ENCODE peak calls at places on chromosomes 5 and 9, in ten cellular contexts. G is OCI-LY7; W is thoracic aorta; F is sigmoid colon; Z is astrocyte; O is CD8-positive, alpha-beta T cell; D is psoas muscle; A is lower lobe of right lung; S is colonic mucosa; Y is heart right ventricle. R is an unnamed sample. For H3K4me1 and H3K9me3, the result is how much of the 10 kb centered on the place peaks cover.

GRCh38 chr9:128091144-128091543 is 23.1 kb downstream of the SLC25A25 start:
- DNase-seq in Y (peak), D (peak), G (no peak), O (no peak), A (peak), W (no peak), S (no peak), F (peak), Z (peak), R (peak)

GRCh38 chr9:120436937-120437592 is 142.9 kb downstream of the CDK5RAP2 start:
- DNase-seq in G (no peak), O (no peak), A (peak), W (peak), F (peak), Z (no peak), D (peak), S (no peak), Y (peak), R (peak)

GRCh38 chr9:120324996-120325642 is 254.8 kb downstream of the CDK5RAP2 start:
- DNase-seq in G (peak), O (no peak), D (no peak), S (no peak), Z (no peak), Y (no peak), F (no peak), A (no peak), W (no peak), R (no peak)

GRCh38 chr9:84875193-84875592 is 205.7 kb downstream of the NTRK2 start:
- DNase-seq in Z (no peak), S (no peak), O (no peak), Y (no peak), A (no peak), F (no peak), D (no peak), G (no peak), W (no peak), R (peak)

GRCh38 chr5:159555084-159555483 is 224.8 kb upstream of the IL12B start:
- DNase-seq in S (no peak), Z (no peak), Y (no peak), D (no peak), F (no peak), A (no peak), W (no peak), G (no peak), O (no peak), R (no peak)

GRCh38 chr9:133706651-133707050 is 31.5 kb downstream of the SARDH start:
- DNase-seq in G (no peak), O (no peak), D (peak), S (no peak), W (no peak), A (no peak), F (peak), Z (no peak), Y (no peak), R (no peak)

GRCh38 chr5:116923344-116923743 is 348.7 kb upstream of the SEMA6A start:
- DNase-seq in F (no peak), Z (no peak), O (no peak), G (no peak), W (no peak), Y (no peak), S (no peak), A (no peak), D (no peak), R (no peak)

GRCh38 chr5:114243281-114243982 is 118.4 kb upstream of the KCNN2 start:
- DNase-seq in Y (no peak), D (no peak), F (no peak), W (no peak), A (no peak), G (no peak), Z (peak), S (no peak), O (no peak), R (no peak)

GRCh38 chr9:133535285-133535877 is 877 bp downstream of the ADAMTSL2 start:
- DNase-seq in A (no peak), O (no peak), W (no peak), D (no peak), F (no peak), S (no peak), G (no peak), Z (no peak), Y (no peak), R (no peak)

GRCh38 chr5:1983919-1984695 is 101.4 kb upstream of the IRX4 start:
- DNase-seq in Y (no peak), S (no peak), F (no peak), A (no peak), D (no peak), Z (no peak), G (no peak), W (no peak), O (no peak), R (no peak)

GRCh38 chr5:52981507-52981906 is 7.6 kb upstream of the ITGA2 start:
- DNase-seq in Z (no peak), D (no peak), S (no peak), O (no peak), F (no peak), W (no peak), A (no peak), G (no peak), Y (no peak), R (no peak)

GRCh38 chr9:69175488-69175872 is 1.4 kb downstream of the TJP2 start:
- DNase-seq in O (no peak), W (no peak), D (no peak), F (no peak), S (no peak), Z (peak), A (no peak), Y (no peak), G (no peak), R (no peak)

GRCh38 chr9:83698976-83699585 is 8.7 kb downstream of the UBQLN1 start:
- DNase-seq in W (no peak), S (no peak), A (no peak), G (no peak), D (no peak), F (no peak), Y (no peak), Z (peak), O (no peak), R (no peak)

GRCh38 chr5:10827571-10827970 is 66.5 kb upstream of the DAP start:
- DNase-seq in D (no peak), Y (no peak), F (no peak), W (no peak), O (no peak), S (no peak), G (no peak), A (no peak), Z (no peak), R (no peak)

GRCh38 chr5:10828241-10828640 is 67.2 kb upstream of the DAP start:
- DNase-seq in S (no peak), D (no peak), F (no peak), A (no peak), Y (no peak), G (no peak), W (no peak), O (no peak), Z (peak), R (no peak)

GRCh38 chr5:10826971-10827370 is 65.9 kb upstream of the DAP start:
- DNase-seq in Z (peak), D (no peak), Y (no peak), G (no peak), F (no peak), A (no peak), S (no peak), W (no peak), O (no peak), R (no peak)

GRCh38 chr5:10831416-10831815 is 70.4 kb upstream of the DAP start:
- DNase-seq in D (no peak), Z (peak), Y (no peak), W (no peak), S (no peak), A (no peak), F (no peak), O (no peak), G (no peak), R (peak)

GRCh38 chr5:10825897-10826644 is 65.0 kb upstream of the DAP start:
- DNase-seq in W (no peak), O (no peak), D (no peak), Z (no peak), S (no peak), G (peak), Y (no peak), F (no peak), A (no peak), R (no peak)
- TF ChIP-seq CTCF in W (no peak), O (no peak), D (no peak), Z (no peak), S (no peak), G (peak), Y (no peak), F (no peak), A (no peak), R (no peak)

GRCh38 chr5:78527925-78528324 is 120.6 kb downstream of the LHFPL2 start:
- DNase-seq in F (no peak), O (no peak), A (no peak), G (no peak), Z (peak), S (no peak), Y (no peak), D (no peak), W (no peak), R (no peak)
- H3K4me1 ChIP-seq in F (under half), O (under half), A (half or more), G (under half), Z (half or more), S (under half), Y (under half), D (under half), W (under half), R (half or more)

DNA sequence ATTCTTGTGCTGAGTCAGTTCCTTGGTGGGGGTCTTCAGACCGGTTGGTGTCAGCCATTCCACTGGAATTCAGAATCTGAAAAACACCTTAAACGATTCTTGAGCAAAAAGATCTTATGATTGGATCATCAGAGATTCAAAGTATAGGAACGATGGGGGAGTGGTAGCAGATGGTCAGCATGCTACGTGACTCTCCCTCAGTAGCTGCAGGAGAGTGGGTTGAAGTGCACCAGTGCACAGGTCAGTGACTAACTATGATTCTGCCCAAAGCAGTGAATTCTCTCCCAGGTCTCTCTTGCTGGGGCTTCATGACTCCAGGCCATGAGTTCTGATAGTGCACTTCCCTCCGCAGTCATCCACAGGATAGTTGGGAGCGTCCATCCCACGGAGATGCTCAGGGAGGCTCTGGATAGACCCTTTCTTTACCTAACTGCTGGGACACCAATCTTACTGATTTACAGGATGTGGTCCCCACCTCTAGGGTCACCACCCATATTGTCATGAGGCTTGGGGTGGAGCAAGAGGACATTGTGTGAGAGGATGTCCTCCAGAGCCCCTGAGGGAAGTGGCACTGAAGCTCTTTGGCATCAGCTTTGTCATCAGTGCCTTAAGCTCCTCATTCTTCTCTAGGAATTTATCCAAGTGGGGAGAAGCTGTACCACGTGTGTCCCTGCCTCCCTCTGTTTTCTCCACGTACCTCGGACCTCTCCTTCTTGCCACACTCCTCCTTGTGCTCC is 62.0 kb downstream of the RASGRF2 start:
- DNase-seq in D (no peak), Y (no peak), W (no peak), F (no peak), O (no peak), Z (no peak), A (no peak), S (no peak), G (no peak), R (no peak)
- H3K9me3 ChIP-seq in D (under half), Y (under half), W (under half), F (under half), O (under half), Z (under half), A (under half), S (under half), G (under half), R (under half)

GRCh38 chr5:162703914-162704313 is 636.3 kb downstream of the GABRG2 start:
- DNase-seq in A (no peak), G (no peak), W (no peak), D (no peak), S (no peak), F (no peak), Z (no peak), O (no peak), Y (no peak), R (peak)

GRCh38 chr5:162699361-162699760 is 631.8 kb downstream of the GABRG2 start:
- DNase-seq in W (no peak), Z (no peak), D (no peak), F (no peak), A (no peak), G (no peak), O (no peak), Y (no peak), S (no peak), R (no peak)
- TF ChIP-seq CTCF in W (no peak), Z (no peak), D (no peak), F (no peak), A (no peak), G (no peak), O (no peak), Y (no peak), S (no peak), R (no peak)